ENCODE peak calls at places on chromosome 5, in seven cellular contexts. A is left ventricle myocardium inferior, N is psoas muscle, O is heart right ventricle, I is H9, V is WTC11, S is natural killer cell. U is an unnamed sample.

GRCh38 chr5:59732806-59733205 is 160.7 kb downstream of the PDE4D start:
- DNase-seq in A (no peak), S (no peak), O (no peak), I (no peak), N (no peak), V (no peak), U (no peak)

GRCh38 chr5:5141011-5141599 is 975 bp downstream of the ADAMTS16 start:
- DNase-seq in I (no peak), O (no peak), N (no peak), A (no peak), V (no peak), S (no peak), U (no peak)

GRCh38 chr5:59724482-59725392 is 168.8 kb downstream of the PDE4D start:
- DNase-seq in A (no peak), O (no peak), I (peak; percentile 38), N (no peak), S (no peak), V (peak; percentile 66), U (no peak)

GRCh38 chr5:59067976-59068651 is 485.2 kb downstream of the RAB3C start:
- DNase-seq in A (no peak), O (no peak), I (no peak), N (no peak), V (no peak), S (no peak), U (no peak)

GRCh38 chr5:132439521-132440206 is 50.9 kb downstream of the IRF1 start:
- DNase-seq in I (no peak), N (peak; percentile 91), S (peak; percentile 18), V (no peak), O (peak; percentile 71), A (peak; percentile 78), U (no peak)

GRCh38 chr5:22465177-22465576 is 388.0 kb downstream of the CDH12 start:
- DNase-seq in A (no peak), S (no peak), O (no peak), N (no peak), I (no peak), V (no peak), U (no peak)

GRCh38 chr5:109080896-109081295 is 328.9 kb downstream of the PJA2 start:
- DNase-seq in I (no peak), O (no peak), V (no peak), A (no peak), S (no peak), N (no peak), U (no peak)

GRCh38 chr5:119370521-119370920 is 14.7 kb downstream of the TNFAIP8 start:
- DNase-seq in I (no peak), S (no peak), O (no peak), V (no peak), A (no peak), N (no peak), U (no peak)

GRCh38 chr5:133610489-133611356 is 1.6 kb downstream of the FSTL4 start:
- DNase-seq in A (peak; percentile 64), O (peak; percentile 64), I (peak; percentile 80), S (no peak), N (peak; percentile 75), V (peak; percentile 83), U (peak; percentile 70)

GRCh38 chr5:79396265-79396664 is 117.7 kb downstream of the HOMER1 start:
- DNase-seq in A (no peak), O (no peak), I (no peak), N (no peak), S (no peak), V (no peak), U (no peak)

GRCh38 chr5:151002681-151003502 is 17.5 kb upstream of the GPX3 start:
- DNase-seq in A (no peak), I (peak; percentile 16), S (no peak), O (no peak), N (no peak), V (no peak), U (no peak)

GRCh38 chr5:148808864-148809642 is 17.4 kb upstream of the ADRB2 start:
- DNase-seq in S (no peak), N (peak; percentile 45), I (no peak), A (peak; percentile 22), V (no peak), O (no peak), U (no peak)

GRCh38 chr5:153896117-153896516 is 142.6 kb downstream of the FAM114A2 start:
- DNase-seq in A (no peak), I (no peak), O (no peak), N (no peak), S (no peak), V (no peak), U (no peak)

GRCh38 chr5:59745422-59745863 is 148.1 kb downstream of the PDE4D start:
- DNase-seq in V (no peak), A (no peak), N (peak; percentile 55), S (no peak), I (no peak), O (no peak), U (no peak)

GRCh38 chr5:151719228-151719861 is 32.6 kb upstream of the SPARC start:
- DNase-seq in S (no peak), N (peak; percentile 61), O (peak; percentile 25), V (peak; percentile 43), I (peak; percentile 46), A (no peak), U (no peak)

GRCh38 chr5:177555228-177555627 is 865 bp upstream of the FAM193B start:
- DNase-seq in S (no peak), N (no peak), I (no peak), A (no peak), O (no peak), V (no peak), U (no peak)

GRCh38 chr5:177552839-177553455 is 1.4 kb downstream of the FAM193B start:
- DNase-seq in I (no peak), V (no peak), S (no peak), N (no peak), A (no peak), O (no peak), U (no peak)

GRCh38 chr5:177555665-177556064 is 1.3 kb upstream of the FAM193B start:
- DNase-seq in N (no peak), V (no peak), A (no peak), S (no peak), I (no peak), O (no peak), U (no peak)

GRCh38 chr5:177553671-177554429 is 513 bp downstream of the FAM193B start:
- DNase-seq in V (peak; percentile 45), I (peak; percentile 41), S (peak; percentile 40), A (peak; percentile 40), N (peak; percentile 74), O (peak; percentile 49), U (peak; percentile 24)

DNA sequence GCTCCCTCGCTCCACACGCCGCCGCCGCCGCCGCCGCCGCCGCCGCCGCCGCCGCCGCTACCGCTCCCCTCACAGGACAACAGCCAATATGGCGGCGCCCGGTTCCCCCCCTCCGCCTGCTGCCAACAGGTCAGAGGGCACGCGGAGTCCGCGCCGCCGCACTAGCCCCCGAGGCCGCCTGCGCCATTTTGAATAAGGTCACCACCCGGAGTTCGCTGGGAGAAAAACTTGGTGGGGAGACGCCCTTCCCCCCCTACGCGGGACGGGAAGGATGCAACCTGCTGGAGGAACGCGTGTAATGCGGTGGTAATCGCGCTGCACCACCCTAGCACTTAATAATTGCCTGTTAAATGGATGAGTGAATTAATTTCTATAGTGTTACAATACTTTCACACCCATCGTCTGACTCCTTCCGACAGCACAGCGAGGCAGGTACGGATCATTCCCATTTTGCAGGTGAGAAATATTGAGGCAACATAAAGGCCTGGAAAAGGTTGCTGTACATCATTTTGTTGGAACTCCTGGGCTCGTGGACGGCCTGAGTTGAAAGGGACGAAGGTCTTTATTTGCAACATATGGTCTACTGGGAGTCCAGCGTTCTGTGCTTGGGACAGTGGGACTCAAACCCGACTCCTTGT is at the start of gene FAM193B:
- DNase-seq in I (peak; percentile 96), V (peak; percentile 97), O (peak; percentile 95), A (peak; percentile 93), N (peak; percentile 97), S (peak; percentile 93), U (peak; percentile 93)
- TF ChIP-seq CTCF in I (peak; percentile 51), V (no peak), O (no peak), A (peak; percentile 41), N (peak; percentile 13), S (no peak), U (peak; percentile 45)

GRCh38 chr5:72076901-72077300 is 30.4 kb upstream of the MAP1B start:
- DNase-seq in N (no peak), O (no peak), A (no peak), S (no peak), I (no peak), V (no peak), U (no peak)

GRCh38 chr5:72082048-72082447 is 25.2 kb upstream of the MAP1B start:
- DNase-seq in A (no peak), O (no peak), I (no peak), V (no peak), N (no peak), S (no peak), U (no peak)

GRCh38 chr5:72077390-72077789 is 29.9 kb upstream of the MAP1B start:
- DNase-seq in I (no peak), O (no peak), V (no peak), N (no peak), S (no peak), A (no peak), U (no peak)

GRCh38 chr5:72074238-72074637 is 33.0 kb upstream of the MAP1B start:
- DNase-seq in A (no peak), O (no peak), I (no peak), V (no peak), N (no peak), S (no peak), U (no peak)

GRCh38 chr5:72079288-72079687 is 28.0 kb upstream of the MAP1B start:
- DNase-seq in A (peak; percentile 38), N (peak; percentile 48), V (peak; percentile 51), O (peak; percentile 50), I (peak; percentile 83), S (no peak), U (no peak)
- TF ChIP-seq CTCF in A (peak; percentile 11), N (no peak), V (no peak), O (no peak), I (peak; percentile 54), S (no peak), U (no peak)

GRCh38 chr5:142507528-142507927 is 178.4 kb downstream of the FGF1 start:
- DNase-seq in V (no peak), I (no peak), N (no peak), A (no peak), O (no peak), S (no peak), U (no peak)
- TF ChIP-seq CTCF in V (no peak), I (no peak), N (no peak), A (no peak), O (no peak), S (no peak), U (no peak)

GRCh38 chr5:171435908-171436307 is 16.5 kb downstream of the FGF18 start:
- DNase-seq in S (no peak), I (no peak), O (no peak), V (no peak), N (no peak), A (no peak), U (no peak)

GRCh38 chr5:171438753-171439152 is 19.3 kb downstream of the FGF18 start:
- DNase-seq in I (no peak), O (no peak), V (no peak), N (no peak), S (no peak), A (no peak), U (no peak)

GRCh38 chr5:171434874-171435273 is 15.4 kb downstream of the FGF18 start:
- DNase-seq in S (no peak), A (no peak), O (no peak), I (no peak), N (no peak), V (no peak), U (no peak)

GRCh38 chr5:171436804-171437285 is 17.4 kb downstream of the FGF18 start:
- DNase-seq in A (no peak), V (no peak), S (no peak), N (peak; percentile 21), O (no peak), I (no peak), U (no peak)

GRCh38 chr5:171437286-171437821 is 17.9 kb downstream of the FGF18 start:
- DNase-seq in I (peak; percentile 53), N (peak; percentile 55), S (no peak), A (no peak), O (no peak), V (peak; percentile 30), U (no peak)
- TF ChIP-seq CTCF in I (peak; percentile 17), N (no peak), S (no peak), A (no peak), O (no peak), V (no peak), U (peak; percentile 20)